ENCODE peak calls at places on chromosome 12, in six cellular contexts. E, P, T, O, K and I are unnamed samples.

GRCh38 chr12:78887008-78887407 is 22.4 kb downstream of the SYT1 start:
- DNase-seq in P (no peak), K (no peak), T (peak), E (no peak), O (no peak), I (peak)

GRCh38 chr12:79900199-79900598 is 34.7 kb downstream of the PPP1R12A start:
- DNase-seq in T (no peak), P (no peak), O (no peak), K (no peak), E (no peak), I (no peak)

GRCh38 chr12:57735952-57736742 is 2.4 kb downstream of the AGAP2 start:
- DNase-seq in E (no peak), P (no peak), T (no peak), K (peak), O (peak), I (peak)

GRCh38 chr12:96981053-96981452 is 74.0 kb downstream of the NEDD1 start:
- DNase-seq in O (no peak), T (no peak), P (no peak), K (no peak), E (no peak), I (peak)

GRCh38 chr12:129676411-129676810 is 227.4 kb downstream of the TMEM132D start:
- DNase-seq in P (no peak), T (no peak), E (peak), O (no peak), K (no peak), I (no peak)

GRCh38 chr12:56299308-56299852 is 750 bp downstream of the CS start:
- DNase-seq in O (no peak), K (no peak), T (no peak), E (no peak), P (no peak), I (peak)

GRCh38 chr12:126286203-126286602 is 1221.0 kb downstream of the AACS start:
- DNase-seq in P (no peak), E (no peak), T (no peak), K (no peak), O (no peak), I (no peak)

GRCh38 chr12:118103601-118104382 is at the start of gene VSIG10:
- DNase-seq in K (peak), T (peak), O (peak), P (peak), E (no peak), I (peak)

GRCh38 chr12:6267007-6267721 is 43.3 kb upstream of the PLEKHG6 start:
- DNase-seq in P (no peak), T (no peak), O (no peak), E (no peak), K (no peak), I (peak)

GRCh38 chr12:104414581-104415305 is 42.0 kb upstream of the CHST11 start:
- DNase-seq in T (no peak), K (no peak), P (no peak), E (no peak), O (peak), I (no peak)

GRCh38 chr12:7091660-7092228 is 501 bp downstream of the C1R start:
- DNase-seq in T (no peak), E (no peak), O (no peak), P (no peak), K (peak), I (no peak)

GRCh38 chr12:76866726-76867125 is 12.1 kb downstream of the CSRP2 start:
- DNase-seq in E (no peak), O (no peak), K (no peak), P (no peak), T (no peak), I (no peak)

GRCh38 chr12:15621140-15621539 is 168.0 kb downstream of the EPS8 start:
- DNase-seq in P (no peak), E (no peak), K (no peak), O (no peak), T (no peak), I (no peak)

GRCh38 chr12:42140901-42141300 is 3.8 kb downstream of the GXYLT1 start:
- DNase-seq in P (no peak), E (no peak), T (no peak), K (no peak), O (no peak), I (peak)

GRCh38 chr12:59408431-59408830 is 187.4 kb upstream of the SLC16A7 start:
- DNase-seq in P (no peak), K (no peak), O (no peak), T (no peak), E (no peak), I (peak)

GRCh38 chr12:34286483-34286882 is 264.2 kb downstream of the ALG10 start:
- DNase-seq in O (peak), P (no peak), K (no peak), E (no peak), T (no peak), I (no peak)

GRCh38 chr12:57368349-57369095 is 62.3 kb downstream of the R3HDM2 start:
- DNase-seq in T (peak), P (no peak), O (no peak), K (no peak), E (no peak), I (no peak)

GRCh38 chr12:3777206-3777809 is 24.4 kb upstream of the CRACR2A start:
- DNase-seq in E (no peak), T (peak), P (no peak), K (no peak), O (no peak), I (peak)

GRCh38 chr12:107318804-107319535 is 225.6 kb upstream of the CRY1 start:
- DNase-seq in P (no peak), O (peak), T (no peak), E (no peak), K (peak), I (peak)

GRCh38 chr12:100897240-100897639 is 102.7 kb downstream of the ANO4 start:
- DNase-seq in T (no peak), O (no peak), K (no peak), P (no peak), E (no peak), I (no peak)

GRCh38 chr12:130818381-130819247 is 20.4 kb downstream of the STX2 start:
- DNase-seq in E (no peak), P (peak), T (peak), O (peak), K (peak), I (peak)

GRCh38 chr12:110266980-110267620 is 13.9 kb upstream of the ATP2A2 start:
- DNase-seq in P (no peak), K (peak), E (no peak), O (no peak), T (no peak), I (peak)

GRCh38 chr12:53211476-53212381 is 4.7 kb upstream of the ITGB7 start:
- DNase-seq in P (no peak), E (no peak), T (no peak), K (no peak), O (peak), I (no peak)
- TF ChIP-seq CTCF in P (peak), E (no peak), T (peak), K (no peak), O (peak), I (peak)

GRCh38 chr12:26244503-26244902 is 49.1 kb downstream of the SSPN start:
- DNase-seq in T (no peak), E (no peak), P (no peak), O (no peak), K (no peak), I (no peak)
- TF ChIP-seq CTCF in T (no peak), E (no peak), P (no peak), O (no peak), K (no peak), I (no peak)

DNA sequence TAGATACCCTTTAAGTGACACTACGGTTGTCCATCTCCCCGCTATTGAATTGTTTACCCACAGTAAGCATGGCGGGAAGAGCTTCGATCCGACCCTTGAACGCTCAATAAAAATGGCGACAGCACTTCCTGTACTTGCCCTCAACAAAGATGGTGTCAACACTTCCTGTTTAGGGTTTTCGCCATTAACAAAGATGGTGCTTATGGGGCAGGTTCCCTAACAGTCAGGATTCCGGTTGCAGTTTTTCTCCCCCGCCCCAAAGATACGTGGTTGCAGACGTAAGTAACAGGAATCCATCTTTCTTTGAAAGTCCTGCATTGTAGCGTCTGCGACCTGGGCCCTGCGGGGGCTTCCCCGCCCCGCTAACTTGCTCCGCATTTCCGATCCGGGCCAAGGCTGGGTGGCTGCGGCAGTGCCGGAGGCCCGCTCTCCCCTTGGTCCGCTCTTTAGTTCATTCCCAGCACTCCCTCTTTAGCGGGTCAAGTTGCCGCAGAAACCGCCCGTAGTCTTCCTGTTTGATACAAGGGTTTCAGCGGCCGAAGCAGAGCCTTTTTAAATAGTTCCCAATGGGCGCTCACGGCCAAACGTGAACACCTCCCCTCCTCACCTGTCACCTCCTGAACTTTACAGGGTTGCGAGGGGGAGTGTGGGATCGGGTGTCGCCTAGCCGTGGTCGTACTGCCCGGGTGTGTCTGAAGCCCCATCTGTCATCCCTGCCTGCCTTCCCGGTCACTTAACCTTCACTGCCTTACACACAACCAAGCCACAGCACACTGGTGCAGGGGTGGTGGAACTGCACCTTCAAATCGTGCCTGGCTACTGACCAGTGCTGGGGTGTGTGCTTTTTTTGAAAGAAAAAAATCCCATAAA is at the start of gene CRADD:
- DNase-seq in K (peak), P (peak), E (peak), T (peak), O (peak), I (peak)
- TF ChIP-seq CTCF in K (no peak), P (no peak), E (peak), T (no peak), O (no peak), I (no peak)

DNA sequence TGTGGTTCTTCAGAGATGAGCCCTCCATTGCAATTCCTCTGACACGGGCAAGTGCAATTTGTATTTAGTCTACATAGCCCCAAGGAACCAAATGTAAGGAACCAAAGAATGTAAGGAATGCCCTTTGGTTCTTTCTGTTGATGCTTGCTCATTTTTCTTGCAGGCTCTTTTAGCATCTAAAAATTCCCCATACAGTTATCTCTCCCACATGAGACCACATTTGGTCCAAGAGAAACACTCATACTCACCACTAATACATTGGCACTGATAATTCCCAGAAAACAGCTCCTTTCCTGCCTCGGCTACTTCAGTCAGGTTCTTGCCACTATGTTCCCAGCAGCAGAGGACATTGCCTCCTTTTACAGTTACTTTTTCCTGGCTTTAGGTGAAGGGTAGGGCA is 332.6 kb downstream of the AEBP2 start:
- DNase-seq in P (no peak), O (no peak), E (no peak), K (no peak), T (no peak), I (no peak)
- TF ChIP-seq CTCF in P (no peak), O (no peak), E (no peak), K (no peak), T (no peak), I (no peak)

DNA sequence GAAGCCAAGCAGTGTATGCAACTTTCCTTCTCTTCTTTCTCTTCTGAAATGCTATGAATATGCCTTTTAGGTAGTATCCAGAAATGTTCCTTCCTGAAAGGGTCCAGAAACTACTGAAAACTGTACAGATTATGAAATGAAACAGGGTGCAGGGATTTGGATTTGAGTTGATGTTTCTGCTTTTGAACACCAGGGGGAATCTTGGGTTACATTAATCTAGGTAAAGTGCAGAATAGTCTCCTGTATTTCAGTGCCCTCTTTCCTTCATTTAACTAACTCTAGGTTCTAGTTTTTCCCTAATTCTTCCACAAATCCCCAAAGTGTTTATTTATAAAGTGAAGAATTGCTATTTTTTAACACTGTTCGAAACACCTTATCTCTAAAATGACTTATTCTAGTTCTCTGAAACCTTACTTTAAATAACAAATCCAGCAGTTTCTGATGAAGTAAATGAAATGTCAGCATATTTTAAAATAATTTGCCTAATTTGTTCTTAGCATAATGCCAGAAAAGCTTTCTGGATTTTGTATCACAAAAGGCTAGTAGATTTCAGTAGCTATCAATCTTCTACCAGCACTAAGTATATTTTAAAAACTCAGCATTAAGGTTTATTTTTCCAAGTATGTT is 111.9 kb downstream of the LRRK2 start:
- DNase-seq in K (no peak), P (no peak), E (no peak), T (peak), O (no peak), I (peak)
- TF ChIP-seq CTCF in K (peak), P (no peak), E (peak), T (peak), O (peak), I (peak)

GRCh38 chr12:990649-991349 is at the start of gene ERC1:
- DNase-seq in E (peak), T (peak), O (peak), P (peak), K (peak), I (peak)
- TF ChIP-seq CTCF in E (peak), T (no peak), O (no peak), P (no peak), K (no peak), I (no peak)

GRCh38 chr12:102023343-102023930 is 38.4 kb downstream of the WASHC3 start:
- DNase-seq in K (no peak), T (no peak), P (no peak), O (no peak), E (no peak), I (no peak)

GRCh38 chr12:102024765-102025164 is 37.0 kb downstream of the WASHC3 start:
- DNase-seq in O (no peak), P (no peak), E (no peak), K (no peak), T (no peak), I (no peak)

GRCh38 chr12:102022286-102022685 is 39.5 kb downstream of the WASHC3 start:
- DNase-seq in P (no peak), E (no peak), O (no peak), K (no peak), T (no peak), I (no peak)

GRCh38 chr12:102029148-102029547 is 32.6 kb downstream of the WASHC3 start:
- DNase-seq in O (no peak), T (no peak), E (no peak), P (no peak), K (no peak), I (no peak)

GRCh38 chr12:102026728-102027127 is 35.1 kb downstream of the WASHC3 start:
- DNase-seq in P (no peak), E (no peak), O (no peak), T (no peak), K (no peak), I (no peak)
- TF ChIP-seq CTCF in P (no peak), E (no peak), O (peak), T (no peak), K (no peak), I (no peak)